ENCODE peak calls at places on chromosome 13, in eight cellular contexts. One of them, this sample, is unnamed.

GRCh38 chr13:99855516-99855915 is 116.1 kb downstream of the ZIC5 start:
- DNase-seq in GM23338: no peak
- DNase-seq in right cardiac atrium: no peak
- DNase-seq in stimulated activated CD4-positive, alpha-beta T cell treated with anti-CD3 and anti-CD28 coated beads, Interleukin-15, amount 100 ng/mL, for 1 hour: no peak
- DNase-seq in GOT3: no peak
- DNase-seq in breast epithelium: no peak
- DNase-seq in activated naive CD4-positive, alpha-beta T cell treated with Interleukin-2 at 50 U/mL for 16 hours: no peak
- DNase-seq in hypothalamus: no peak
- DNase-seq in this sample: no peak

GRCh38 chr13:114015111-114015551 is 41.3 kb upstream of the C13orf46 start:
- DNase-seq in right cardiac atrium: peak
- DNase-seq in hypothalamus: no peak
- DNase-seq in stimulated activated CD4-positive, alpha-beta T cell treated with anti-CD3 and anti-CD28 coated beads, Interleukin-15, amount 100 ng/mL, for 1 hour: no peak
- DNase-seq in GOT3: no peak
- DNase-seq in activated naive CD4-positive, alpha-beta T cell treated with Interleukin-2 at 50 U/mL for 16 hours: no peak
- DNase-seq in breast epithelium: no peak
- DNase-seq in GM23338: no peak
- DNase-seq in this sample: no peak

GRCh38 chr13:107827840-107828549 is 387.3 kb downstream of the LIG4 start:
- DNase-seq in breast epithelium: no peak
- DNase-seq in stimulated activated CD4-positive, alpha-beta T cell treated with anti-CD3 and anti-CD28 coated beads, Interleukin-15, amount 100 ng/mL, for 1 hour: no peak
- DNase-seq in GM23338: no peak
- DNase-seq in activated naive CD4-positive, alpha-beta T cell treated with Interleukin-2 at 50 U/mL for 16 hours: no peak
- DNase-seq in right cardiac atrium: no peak
- DNase-seq in hypothalamus: no peak
- DNase-seq in GOT3: no peak
- DNase-seq in this sample: no peak

GRCh38 chr13:102812616-102813287 is 13.8 kb downstream of the BIVM start:
- DNase-seq in breast epithelium: no peak
- DNase-seq in stimulated activated CD4-positive, alpha-beta T cell treated with anti-CD3 and anti-CD28 coated beads, Interleukin-15, amount 100 ng/mL, for 1 hour: no peak
- DNase-seq in right cardiac atrium: no peak
- DNase-seq in GOT3: no peak
- DNase-seq in hypothalamus: no peak
- DNase-seq in activated naive CD4-positive, alpha-beta T cell treated with Interleukin-2 at 50 U/mL for 16 hours: no peak
- DNase-seq in GM23338: peak
- DNase-seq in this sample: peak

GRCh38 chr13:109764474-109765292 is 21.7 kb downstream of the IRS2 start:
- DNase-seq in GOT3: no peak
- DNase-seq in hypothalamus: no peak
- DNase-seq in activated naive CD4-positive, alpha-beta T cell treated with Interleukin-2 at 50 U/mL for 16 hours: peak
- DNase-seq in breast epithelium: no peak
- DNase-seq in right cardiac atrium: no peak
- DNase-seq in GM23338: peak
- DNase-seq in stimulated activated CD4-positive, alpha-beta T cell treated with anti-CD3 and anti-CD28 coated beads, Interleukin-15, amount 100 ng/mL, for 1 hour: no peak
- DNase-seq in this sample: peak

GRCh38 chr13:90197722-90198121 is 1149.8 kb upstream of the MIR17HG start:
- DNase-seq in right cardiac atrium: no peak
- DNase-seq in breast epithelium: no peak
- DNase-seq in GM23338: no peak
- DNase-seq in hypothalamus: no peak
- DNase-seq in GOT3: no peak
- DNase-seq in activated naive CD4-positive, alpha-beta T cell treated with Interleukin-2 at 50 U/mL for 16 hours: no peak
- DNase-seq in stimulated activated CD4-positive, alpha-beta T cell treated with anti-CD3 and anti-CD28 coated beads, Interleukin-15, amount 100 ng/mL, for 1 hour: no peak
- DNase-seq in this sample: peak

GRCh38 chr13:32019612-32020233 is 11.9 kb upstream of the FRY start:
- DNase-seq in activated naive CD4-positive, alpha-beta T cell treated with Interleukin-2 at 50 U/mL for 16 hours: peak
- DNase-seq in breast epithelium: no peak
- DNase-seq in right cardiac atrium: peak
- DNase-seq in hypothalamus: peak
- DNase-seq in GM23338: peak
- DNase-seq in GOT3: no peak
- DNase-seq in stimulated activated CD4-positive, alpha-beta T cell treated with anti-CD3 and anti-CD28 coated beads, Interleukin-15, amount 100 ng/mL, for 1 hour: no peak
- DNase-seq in this sample: peak

GRCh38 chr13:105442941-105443340 is 1092.5 kb downstream of the EFNB2 start:
- DNase-seq in stimulated activated CD4-positive, alpha-beta T cell treated with anti-CD3 and anti-CD28 coated beads, Interleukin-15, amount 100 ng/mL, for 1 hour: no peak
- DNase-seq in activated naive CD4-positive, alpha-beta T cell treated with Interleukin-2 at 50 U/mL for 16 hours: no peak
- DNase-seq in right cardiac atrium: no peak
- DNase-seq in hypothalamus: no peak
- DNase-seq in breast epithelium: no peak
- DNase-seq in GM23338: no peak
- DNase-seq in GOT3: no peak
- DNase-seq in this sample: peak

GRCh38 chr13:112710855-112711527 is 21.2 kb downstream of the ATP11A start:
- DNase-seq in stimulated activated CD4-positive, alpha-beta T cell treated with anti-CD3 and anti-CD28 coated beads, Interleukin-15, amount 100 ng/mL, for 1 hour: no peak
- DNase-seq in hypothalamus: no peak
- DNase-seq in breast epithelium: no peak
- DNase-seq in activated naive CD4-positive, alpha-beta T cell treated with Interleukin-2 at 50 U/mL for 16 hours: no peak
- DNase-seq in GM23338: no peak
- DNase-seq in right cardiac atrium: peak
- DNase-seq in GOT3: no peak
- DNase-seq in this sample: no peak

This sample was measured in AG20443.